ENCODE peak calls at places on chromosomes 1 and 21, in eight cellular contexts. K is PC-9; F is IMR-90; R is aorta; B is sigmoid colon; V is fibroblast of lung; G is small intestine; L is CD8-positive, alpha-beta T cell. A is an unnamed sample.

GRCh38 chr1:38899560-38899959 is 18.2 kb upstream of the GJA9 start:
- DNase-seq in F (no peak), G (peak; percentile 20), R (no peak), V (no peak), L (no peak), B (no peak), K (no peak), A (no peak)

GRCh38 chr1:7084232-7084894 is 299.1 kb downstream of the CAMTA1 start:
- DNase-seq in V (no peak), F (no peak), K (no peak), L (no peak), B (no peak), G (no peak), R (no peak), A (no peak)

GRCh38 chr1:11904978-11905377 is 21.2 kb downstream of the KIAA2013 start:
- DNase-seq in F (no peak), L (no peak), K (no peak), B (no peak), G (no peak), V (no peak), R (no peak), A (no peak)

GRCh38 chr1:202807367-202807925 is 775 bp downstream of the KDM5B start:
- DNase-seq in B (peak; percentile 68), F (peak; percentile 34), L (peak; percentile 32), G (peak; percentile 29), R (peak; percentile 55), V (peak; percentile 37), K (no peak), A (peak; percentile 76)

GRCh38 chr21:14988760-14989159 is 76.0 kb downstream of the NRIP1 start:
- DNase-seq in K (no peak), R (no peak), G (no peak), L (no peak), B (no peak), F (no peak), V (no peak), A (no peak)

GRCh38 chr1:228702433-228702832 is 32.8 kb upstream of the RHOU start:
- DNase-seq in G (no peak), R (no peak), F (no peak), K (no peak), B (no peak), V (no peak), L (no peak), A (no peak)

GRCh38 chr1:228059536-228060457 is 22.7 kb upstream of the ARF1 start:
- DNase-seq in V (peak; percentile 15), F (no peak), K (peak; percentile 80), R (peak; percentile 56), B (peak; percentile 68), L (peak; percentile 62), G (peak; percentile 97), A (peak; percentile 26)

GRCh38 chr1:25743164-25744139 is 56.5 kb upstream of the SELENON start:
- DNase-seq in R (peak; percentile 93), K (no peak), F (peak; percentile 35), L (no peak), B (peak; percentile 97), G (no peak), V (peak; percentile 84), A (peak; percentile 18)

GRCh38 chr1:55478742-55479141 is 263.6 kb upstream of the USP24 start:
- DNase-seq in G (peak; percentile 21), R (no peak), V (peak; percentile 65), L (no peak), K (no peak), B (no peak), F (peak; percentile 51), A (peak; percentile 36)

GRCh38 chr21:39033878-39034589 is 149.2 kb downstream of the PSMG1 start:
- DNase-seq in K (no peak), B (peak; percentile 68), R (no peak), V (peak; percentile 16), G (peak; percentile 94), F (no peak), L (no peak), A (no peak)

GRCh38 chr1:182761396-182762395 is 27.9 kb upstream of the NPL start:
- DNase-seq in B (no peak), R (no peak), F (peak; percentile 17), L (no peak), K (no peak), V (peak; percentile 18), G (no peak), A (peak; percentile 20)

GRCh38 chr1:197546989-197547388 is 228.3 kb downstream of the DENND1B start:
- DNase-seq in F (no peak), L (no peak), K (no peak), B (no peak), V (no peak), R (no peak), G (no peak), A (no peak)

GRCh38 chr1:58618303-58618702 is 41.3 kb upstream of the TACSTD2 start:
- DNase-seq in G (no peak), B (peak; percentile 71), L (no peak), V (peak; percentile 93), F (peak; percentile 99), K (peak; percentile 89), R (peak; percentile 86), A (peak; percentile 90)

GRCh38 chr1:36094621-36095061 is 5.9 kb downstream of the ADPRS start:
- DNase-seq in R (no peak), K (no peak), B (peak; percentile 63), V (no peak), L (no peak), F (no peak), G (no peak), A (peak; percentile 65)

GRCh38 chr21:16258834-16259611 is 529.2 kb downstream of the USP25 start:
- DNase-seq in G (no peak), F (no peak), L (no peak), R (no peak), B (no peak), K (no peak), V (no peak), A (no peak)

GRCh38 chr1:54488831-54489626 is 59.0 kb upstream of the ACOT11 start:
- DNase-seq in K (peak; percentile 51), L (peak; percentile 76), G (peak; percentile 78), V (peak; percentile 65), F (peak; percentile 49), B (peak; percentile 90), R (peak; percentile 86), A (peak; percentile 88)

GRCh38 chr1:99869304-99869703 is 19.1 kb downstream of the AGL start:
- DNase-seq in K (no peak), R (no peak), L (no peak), F (peak; percentile 73), B (no peak), G (no peak), V (peak; percentile 60), A (peak; percentile 75)

GRCh38 chr1:56524263-56524662 is 55.1 kb downstream of the PLPP3 start:
- DNase-seq in G (no peak), B (no peak), R (no peak), K (no peak), V (no peak), L (no peak), F (no peak), A (no peak)

GRCh38 chr1:56526571-56527174 is 52.7 kb downstream of the PLPP3 start:
- DNase-seq in G (peak; percentile 61), L (no peak), F (peak; percentile 32), K (no peak), V (no peak), B (no peak), R (no peak), A (peak; percentile 36)

GRCh38 chr1:56520202-56520601 is 59.2 kb downstream of the PLPP3 start:
- DNase-seq in G (no peak), R (no peak), K (no peak), F (no peak), B (no peak), V (no peak), L (no peak), A (no peak)

GRCh38 chr1:56525463-56526155 is 53.8 kb downstream of the PLPP3 start:
- DNase-seq in K (no peak), V (no peak), L (no peak), F (peak; percentile 60), G (peak; percentile 31), R (peak; percentile 73), B (no peak), A (no peak)

GRCh38 chr1:56522680-56523079 is 56.7 kb downstream of the PLPP3 start:
- DNase-seq in F (no peak), K (no peak), G (no peak), R (no peak), B (no peak), L (no peak), V (no peak), A (no peak)
- H3K4me1 ChIP-seq in F (peaks cover 9% of the 10 kb centered on the region), K (peaks cover 12% of the 10 kb centered on the region), G (peaks cover 9% of the 10 kb centered on the region), R (peaks cover 2% of the 10 kb centered on the region), B (no peaks in the 10 kb centered on the region), L (no peaks in the 10 kb centered on the region), V (peaks cover 6% of the 10 kb centered on the region), A (peaks cover 46% of the 10 kb centered on the region)

GRCh38 chr1:109497449-109498160 is 3.7 kb downstream of the CYB561D1 start:
- DNase-seq in R (no peak), F (no peak), V (no peak), B (no peak), L (no peak), G (no peak), K (no peak), A (no peak)
- H3K4me1 ChIP-seq in R (no peaks in the 10 kb centered on the region), F (peaks cover 32% of the 10 kb centered on the region), V (peaks cover 8% of the 10 kb centered on the region), B (no peaks in the 10 kb centered on the region), L (peaks cover 86% of the 10 kb centered on the region), G (peaks cover 4% of the 10 kb centered on the region), K (peaks cover 25% of the 10 kb centered on the region), A (peaks cover 24% of the 10 kb centered on the region)

GRCh38 chr1:206892351-206892984 is 4.8 kb upstream of the IL24 start:
- DNase-seq in L (no peak), B (no peak), K (no peak), R (no peak), V (peak; percentile 89), G (no peak), F (peak; percentile 84), A (peak; percentile 88)
- H3K4me1 ChIP-seq in L (peaks cover 5% of the 10 kb centered on the region), B (no peaks in the 10 kb centered on the region), K (peaks cover 25% of the 10 kb centered on the region), R (no peaks in the 10 kb centered on the region), V (peaks cover 50% of the 10 kb centered on the region), G (peaks cover 5% of the 10 kb centered on the region), F (peaks cover 36% of the 10 kb centered on the region), A (peaks cover 67% of the 10 kb centered on the region)

GRCh38 chr1:86773331-86774288 is 69.2 kb downstream of the SH3GLB1 start:
- DNase-seq in R (no peak), L (no peak), F (peak; percentile 58), G (no peak), V (no peak), K (peak; percentile 89), B (no peak), A (peak; percentile 39)

GRCh38 chr1:86776108-86776507 is 71.7 kb downstream of the SH3GLB1 start:
- DNase-seq in G (no peak), R (no peak), L (no peak), B (no peak), K (no peak), V (peak; percentile 51), F (no peak), A (no peak)

GRCh38 chr1:86778510-86779218 is 74.3 kb downstream of the SH3GLB1 start:
- DNase-seq in B (no peak), G (peak; percentile 83), V (peak; percentile 44), F (peak; percentile 86), R (no peak), L (no peak), K (no peak), A (no peak)

GRCh38 chr1:86774305-86775304 is 70.2 kb downstream of the SH3GLB1 start:
- DNase-seq in V (peak; percentile 92), R (peak; percentile 87), K (peak; percentile 96), L (no peak), F (peak; percentile 90), B (peak; percentile 72), G (peak; percentile 49), A (peak; percentile 91)

GRCh38 chr1:86775395-86775794 is 71.0 kb downstream of the SH3GLB1 start:
- DNase-seq in G (no peak), L (no peak), F (no peak), V (no peak), R (no peak), K (no peak), B (no peak), A (no peak)
- H3K4me1 ChIP-seq in G (peaks cover 18% of the 10 kb centered on the region), L (no peaks in the 10 kb centered on the region), F (peaks cover 25% of the 10 kb centered on the region), V (peaks cover 18% of the 10 kb centered on the region), R (peaks cover 2% of the 10 kb centered on the region), K (peaks cover 60% of the 10 kb centered on the region), B (no peaks in the 10 kb centered on the region), A (peaks cover 61% of the 10 kb centered on the region)

GRCh38 chr1:45011837-45012638 is at the start of gene UROD:
- DNase-seq in K (peak; percentile 91), B (peak; percentile 96), L (peak; percentile 89), R (peak; percentile 96), F (peak; percentile 96), G (peak; percentile 97), V (peak; percentile 97), A (peak; percentile 98)
- H3K4me1 ChIP-seq in K (peaks cover 20% of the 10 kb centered on the region), B (peaks cover 3% of the 10 kb centered on the region), L (peaks cover 30% of the 10 kb centered on the region), R (no peaks in the 10 kb centered on the region), F (peaks cover 12% of the 10 kb centered on the region), G (peaks cover 5% of the 10 kb centered on the region), V (peaks cover 15% of the 10 kb centered on the region), A (peaks cover 30% of the 10 kb centered on the region)